ENCODE peak calls at places on chromosomes 13 and 19, in four cellular contexts. O is RWPE1; N is stimulated activated CD8-positive, alpha-beta memory T cell treated with anti-CD3 and anti-CD28 coated beads, Interleukin-15, amount 100 ng/mL, for 1 hour; L is HAP-1. I is an unnamed sample.
A peak's percentile ranks its signal among the peaks of the same experiment; 100 is the strongest.

GRCh38 chr19:50794778-50795664 is 4.8 kb downstream of the ACP4 start:
- DNase-seq in O (no peak), N (no peak), L (peak; percentile 76), I (no peak)

GRCh38 chr19:43545981-43546380 is 13.0 kb downstream of the ZNF575 start:
- DNase-seq in O (no peak), N (no peak), L (no peak), I (no peak)

GRCh38 chr13:99722931-99723330 is 221.7 kb downstream of the TM9SF2 start:
- DNase-seq in O (no peak), N (no peak), L (no peak), I (no peak)

GRCh38 chr13:31476753-31477152 is 262.6 kb upstream of the RXFP2 start:
- DNase-seq in O (no peak), N (no peak), L (no peak), I (no peak)

GRCh38 chr13:64428196-64428595 is 2801.9 kb downstream of the PCDH9 start:
- DNase-seq in O (no peak), N (no peak), L (no peak), I (no peak)

GRCh38 chr13:79385694-79386093 is 20.4 kb downstream of the RBM26 start:
- DNase-seq in O (peak; percentile 62), N (no peak), L (no peak), I (no peak)

GRCh38 chr19:17762505-17763229 is 11.4 kb downstream of the FCHO1 start:
- DNase-seq in O (peak; percentile 68), N (no peak), L (peak; percentile 96), I (no peak)

GRCh38 chr19:30319876-30320275 is 52.3 kb upstream of the ZNF536 start:
- DNase-seq in O (no peak), N (no peak), L (no peak), I (no peak)

GRCh38 chr13:113820813-113821651 is 42.8 kb downstream of the GAS6 start:
- DNase-seq in O (peak; percentile 87), N (no peak), L (no peak), I (no peak)

GRCh38 chr19:15466851-15467733 is 2.7 kb upstream of the RASAL3 start:
- DNase-seq in O (no peak), N (no peak), L (no peak), I (no peak)

GRCh38 chr19:23273022-23273593 is 22.9 kb upstream of the ZNF724 start:
- DNase-seq in O (no peak), N (no peak), L (peak; percentile 34), I (no peak)

GRCh38 chr19:720691-721160 is 12.0 kb downstream of the PALM start:
- DNase-seq in O (no peak), N (no peak), L (no peak), I (no peak)

I was measured in effector memory CD8-positive, alpha-beta T cell.